ENCODE peak calls at places on chromosome 16, in seven cellular contexts. E is AG04450; T is epithelial cell of esophagus; Q is CD4-positive, alpha-beta T cell; S is brain microvascular endothelial cell; F is tibial nerve; M is A549. X is an unnamed sample.

GRCh38 chr16:85202631-85203461 is 90.6 kb upstream of the CIBAR2 start:
- DNase-seq in E (peak), T (no peak), Q (no peak), S (no peak), F (no peak), M (no peak), X (peak)

GRCh38 chr16:49644143-49644460 is 211.8 kb downstream of the ZNF423 start:
- DNase-seq in E (no peak), T (no peak), Q (no peak), S (no peak), F (no peak), M (no peak), X (no peak)

GRCh38 chr16:24423332-24423731 is 116.0 kb upstream of the RBBP6 start:
- DNase-seq in E (no peak), T (no peak), Q (no peak), S (no peak), F (no peak), M (peak), X (no peak)

GRCh38 chr16:13014516-13014915 is 113.1 kb downstream of the SHISA9 start:
- DNase-seq in E (no peak), T (no peak), Q (no peak), S (no peak), F (no peak), M (no peak), X (no peak)

GRCh38 chr16:66619534-66620418 is 15.3 kb downstream of the CMTM3 start:
- DNase-seq in E (no peak), T (peak), Q (no peak), S (peak), F (no peak), M (no peak), X (peak)

GRCh38 chr16:24853169-24853824 is 7.5 kb downstream of the SLC5A11 start:
- DNase-seq in E (no peak), T (peak), Q (no peak), S (no peak), F (no peak), M (no peak), X (no peak)

GRCh38 chr16:17476414-17477259 is 5.9 kb upstream of the XYLT1 start:
- DNase-seq in E (peak), T (peak), Q (peak), S (peak), F (no peak), M (peak), X (no peak)

GRCh38 chr16:9534759-9535158 is 443.3 kb downstream of the HAPSTR1 start:
- DNase-seq in E (no peak), T (no peak), Q (no peak), S (no peak), F (no peak), M (no peak), X (no peak)

GRCh38 chr16:87156195-87156594 is 161.0 kb downstream of the C16orf95 start:
- DNase-seq in E (no peak), T (no peak), Q (no peak), S (no peak), F (no peak), M (no peak), X (no peak)

GRCh38 chr16:61792194-61792904 is 243.9 kb downstream of the CDH8 start:
- DNase-seq in E (no peak), T (peak), Q (no peak), S (peak), F (no peak), M (peak), X (peak)

DNA sequence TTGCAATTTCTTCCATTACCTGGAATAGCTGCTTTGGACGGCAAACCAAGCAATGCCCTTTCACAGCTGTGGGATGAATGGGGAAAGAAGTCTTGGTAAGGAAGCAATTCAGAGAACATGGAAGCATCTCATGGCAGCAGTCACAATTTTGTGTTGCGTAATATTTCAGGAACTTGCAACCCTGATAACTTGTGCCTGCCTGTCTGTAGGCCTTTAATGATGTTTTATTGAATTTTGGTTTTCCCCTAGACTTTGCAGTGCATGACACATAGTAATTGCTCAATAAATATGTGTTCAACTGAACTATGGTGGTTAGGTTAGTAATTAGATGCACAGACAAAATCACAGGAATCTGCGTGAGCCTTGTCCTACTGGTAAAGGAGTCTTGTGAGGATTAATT is 439.5 kb downstream of the WWOX start:
- DNase-seq in E (no peak), T (peak), Q (no peak), S (no peak), F (no peak), M (no peak), X (no peak)
- TF ChIP-seq CTCF in E (no peak), T (no peak), Q (no peak), S (no peak), F (no peak), M (no peak), X (no peak)

DNA sequence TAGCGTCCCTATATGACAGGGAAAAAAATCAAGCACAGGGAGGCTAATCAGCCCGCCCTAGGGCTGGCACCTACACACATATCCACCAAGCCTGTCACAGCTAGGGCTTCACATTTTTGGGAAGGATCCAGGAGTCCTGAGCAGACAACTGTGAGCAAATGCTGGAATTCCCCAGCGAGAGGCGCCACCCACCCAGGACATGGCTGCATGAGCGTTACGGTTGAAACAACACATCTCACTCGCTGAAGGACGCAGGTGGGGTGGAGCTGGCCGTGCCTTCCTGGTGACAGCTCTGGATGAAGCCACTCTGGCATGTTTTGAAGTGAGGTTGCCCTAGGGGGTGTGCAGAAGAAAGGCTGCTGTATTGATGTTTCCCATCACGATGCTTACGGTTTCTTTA is 315.1 kb upstream of the EEF2KMT start:
- DNase-seq in E (no peak), T (no peak), Q (no peak), S (no peak), F (no peak), M (no peak), X (no peak)
- TF ChIP-seq CTCF in E (no peak), T (no peak), Q (no peak), S (no peak), F (no peak), M (no peak), X (no peak)

DNA sequence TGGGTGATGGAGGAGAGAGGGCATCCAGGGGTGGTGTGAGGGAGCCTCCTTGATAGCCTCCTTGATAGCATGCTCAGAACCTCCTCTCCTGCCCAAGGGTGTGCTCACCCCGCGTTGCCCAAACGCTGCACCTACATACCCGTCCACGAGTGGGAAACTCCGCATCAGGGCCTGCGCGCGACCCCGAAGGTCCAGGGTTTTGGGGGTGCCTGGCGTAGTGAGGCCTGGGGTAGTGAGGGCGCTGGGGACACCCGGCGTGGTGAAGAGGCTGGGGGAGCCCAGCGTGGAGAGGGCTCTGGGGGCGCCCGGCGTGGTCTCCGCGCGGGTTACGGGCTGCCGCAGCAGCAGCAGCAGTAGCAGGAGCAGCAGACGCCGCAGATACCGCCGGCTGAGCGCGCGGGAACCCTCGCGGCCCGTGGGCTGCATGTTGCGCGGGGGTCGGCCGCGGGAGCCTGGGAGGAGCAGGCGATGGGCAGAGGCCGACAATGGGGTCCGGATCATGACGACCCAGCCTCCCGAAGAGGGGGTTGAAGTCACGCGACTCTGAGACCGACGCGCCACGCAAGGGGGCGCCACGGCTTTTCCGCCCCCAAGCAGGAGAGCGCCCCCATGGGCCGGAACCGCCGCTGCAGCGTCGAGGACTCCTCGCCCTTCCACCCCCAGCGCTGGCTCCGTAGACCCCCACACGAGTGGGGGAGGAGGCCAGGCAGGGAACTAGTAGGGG is at the start of gene DPEP3:
- DNase-seq in E (no peak), T (no peak), Q (no peak), S (no peak), F (no peak), M (no peak), X (no peak)
- TF ChIP-seq CTCF in E (peak), T (no peak), Q (no peak), S (peak), F (no peak), M (no peak), X (peak)

DNA sequence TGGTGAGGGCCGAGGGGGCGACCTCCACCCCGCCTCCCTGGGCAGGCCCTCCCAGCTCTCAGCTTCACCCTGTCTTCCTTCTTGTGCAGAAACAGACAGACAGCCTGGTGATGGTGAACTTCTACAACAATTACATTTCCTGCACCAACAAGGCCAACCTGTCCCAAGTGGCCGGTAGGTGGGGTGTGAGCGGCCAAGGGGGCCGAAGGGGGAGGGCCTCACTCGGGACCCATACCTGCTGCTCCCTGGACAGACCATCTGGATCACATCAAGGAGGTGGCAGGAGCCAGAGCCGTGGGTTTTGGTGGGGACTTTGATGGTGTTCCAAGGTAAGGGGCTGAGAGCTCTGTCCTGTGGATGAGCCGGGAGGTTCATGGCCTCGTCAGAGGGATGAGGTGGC is 20.1 kb downstream of the CHMP1A start:
- DNase-seq in E (no peak), T (no peak), Q (no peak), S (no peak), F (no peak), M (no peak), X (no peak)
- TF ChIP-seq CTCF in E (no peak), T (no peak), Q (no peak), S (no peak), F (no peak), M (no peak), X (no peak)

GRCh38 chr16:74774223-74775139 is at the start of gene FA2H:
- DNase-seq in E (no peak), T (peak), Q (peak), S (no peak), F (no peak), M (peak), X (no peak)
- TF ChIP-seq CTCF in E (peak), T (peak), Q (no peak), S (no peak), F (peak), M (peak), X (no peak)

GRCh38 chr16:4802659-4803287 is 340 bp upstream of the ROGDI start:
- DNase-seq in E (peak), T (peak), Q (peak), S (peak), F (peak), M (peak), X (peak)
- TF ChIP-seq CTCF in E (no peak), T (no peak), Q (no peak), S (peak), F (peak), M (no peak), X (no peak)

GRCh38 chr16:55056585-55057520 is 126.2 kb downstream of the IRX5 start:
- DNase-seq in E (no peak), T (peak), Q (no peak), S (no peak), F (no peak), M (peak), X (no peak)
- TF ChIP-seq CTCF in E (no peak), T (peak), Q (no peak), S (no peak), F (no peak), M (no peak), X (no peak)

DNA sequence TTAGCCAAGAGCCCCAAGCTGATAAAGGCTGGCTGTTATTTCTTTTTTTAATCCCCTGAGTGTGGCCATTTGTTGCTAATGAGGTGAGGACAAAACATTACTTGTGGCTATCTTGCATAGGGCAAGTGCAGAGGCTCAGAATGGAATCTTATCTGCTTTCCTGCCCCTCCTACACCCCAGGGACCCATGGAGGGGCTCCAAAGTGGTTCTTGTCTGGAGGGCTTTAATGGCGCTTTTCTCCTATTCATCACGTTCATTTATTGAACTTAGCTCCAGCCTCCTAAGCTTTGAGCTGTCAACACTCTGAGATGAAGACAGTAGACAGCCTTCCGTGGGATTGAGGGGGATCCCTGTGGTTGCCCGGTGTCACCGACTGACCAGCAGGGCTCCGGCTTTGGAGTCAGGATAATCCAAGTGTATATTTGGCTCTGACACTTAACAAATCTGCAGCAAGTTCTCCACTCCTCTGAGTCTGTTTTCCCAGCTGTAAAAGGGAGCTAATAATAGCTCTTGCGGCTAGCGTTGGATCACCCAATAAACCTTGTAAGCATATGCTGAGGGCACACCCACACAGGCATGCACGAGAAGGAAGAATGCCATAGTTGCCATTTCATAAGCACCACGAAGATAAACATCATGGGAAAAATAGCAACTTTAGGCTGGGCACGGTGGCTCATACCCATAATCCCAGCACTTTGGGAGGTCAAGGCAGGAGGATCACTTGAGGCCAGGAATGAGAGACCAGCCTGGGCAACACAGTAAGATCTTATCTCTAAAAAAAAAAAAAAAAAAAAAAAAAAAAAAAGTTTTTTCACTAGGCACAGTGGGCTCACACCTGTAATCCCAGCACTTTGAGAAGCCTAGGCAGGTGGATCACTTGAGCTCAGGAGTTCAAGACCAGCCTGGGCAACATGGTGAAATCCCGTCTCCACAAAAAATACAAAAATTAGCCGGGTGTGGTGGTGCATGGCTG is 44.8 kb downstream of the MYH11 start:
- DNase-seq in E (peak), T (peak), Q (no peak), S (peak), F (no peak), M (peak), X (peak)
- TF ChIP-seq CTCF in E (peak), T (no peak), Q (no peak), S (peak), F (no peak), M (no peak), X (peak)

X was measured in BJ.